ENCODE peak calls at places on chromosomes 5 and 9, in four cellular contexts. P, B, V and Y are unnamed samples.

GRCh38 chr9:69178583-69179011 is 4.5 kb downstream of the TJP2 start:
- DNase-seq in P (no peak), B (no peak), V (no peak), Y (no peak)

GRCh38 chr9:127218818-127219217 is 45.8 kb upstream of the GARNL3 start:
- DNase-seq in P (no peak), B (no peak), V (no peak), Y (no peak)

GRCh38 chr9:135241381-135242380 is 154.2 kb downstream of the OLFM1 start:
- DNase-seq in P (no peak), B (peak; percentile 8), V (no peak), Y (no peak)

GRCh38 chr9:85142461-85143401 is 473.2 kb downstream of the NTRK2 start:
- DNase-seq in P (no peak), B (no peak), V (no peak), Y (no peak)

GRCh38 chr5:85077581-85077980 is 692.9 kb upstream of the EDIL3 start:
- DNase-seq in P (no peak), B (no peak), V (no peak), Y (no peak)

GRCh38 chr5:35902032-35902681 is 36.3 kb downstream of the CAPSL start:
- DNase-seq in P (no peak), B (no peak), V (no peak), Y (no peak)

GRCh38 chr9:72133365-72134035 is 15.7 kb upstream of the GDA start:
- DNase-seq in P (no peak), B (no peak), V (no peak), Y (no peak)

GRCh38 chr5:73718762-73719161 is 92.8 kb downstream of the ARHGEF28 start:
- DNase-seq in P (no peak), B (no peak), V (no peak), Y (no peak)

GRCh38 chr9:108609227-108609894 is 246.4 kb downstream of the ACTL7B start:
- DNase-seq in P (no peak), B (no peak), V (no peak), Y (no peak)

GRCh38 chr5:35194636-35195471 is 35.4 kb downstream of the PRLR start:
- DNase-seq in P (no peak), B (no peak), V (no peak), Y (no peak)

GRCh38 chr9:75539558-75539957 is 350.9 kb upstream of the PCSK5 start:
- DNase-seq in P (no peak), B (no peak), V (no peak), Y (no peak)

GRCh38 chr5:79971156-79971555 is 19.9 kb downstream of the MTX3 start:
- DNase-seq in P (no peak), B (no peak), V (no peak), Y (no peak)

GRCh38 chr9:23621924-23622323 is 204.1 kb downstream of the ELAVL2 start:
- DNase-seq in P (no peak), B (no peak), V (no peak), Y (no peak)

GRCh38 chr5:137666109-137666850 is 69.6 kb downstream of the KLHL3 start:
- DNase-seq in P (no peak), B (peak; percentile 44), V (peak; percentile 3), Y (no peak)

GRCh38 chr5:2876183-2876582 is 124.7 kb upstream of the IRX2 start:
- DNase-seq in P (no peak), B (no peak), V (no peak), Y (no peak)

GRCh38 chr5:154756871-154757646 is 1.9 kb downstream of the LARP1 start:
- DNase-seq in P (no peak), B (peak; percentile 56), V (peak; percentile 43), Y (no peak)

GRCh38 chr9:99859395-99859980 is 37.8 kb downstream of the NR4A3 start:
- DNase-seq in P (peak; percentile 32), B (no peak), V (no peak), Y (no peak)

GRCh38 chr5:3324421-3325101 is 271.1 kb upstream of the IRX1 start:
- DNase-seq in P (no peak), B (no peak), V (no peak), Y (no peak)

GRCh38 chr9:70832487-70832886 is 288.9 kb downstream of the TRPM3 start:
- DNase-seq in P (no peak), B (no peak), V (no peak), Y (no peak)

GRCh38 chr5:91408710-91409109 is 25.6 kb upstream of the ARRDC3 start:
- DNase-seq in P (no peak), B (no peak), V (no peak), Y (no peak)

GRCh38 chr9:36357639-36358038 is 42.4 kb downstream of the RNF38 start:
- DNase-seq in P (no peak), B (no peak), V (no peak), Y (no peak)

GRCh38 chr5:89397096-89397495 is 514.1 kb upstream of the MEF2C start:
- DNase-seq in P (no peak), B (no peak), V (no peak), Y (no peak)

GRCh38 chr9:107290619-107291018 is 7.5 kb downstream of the RAD23B start:
- DNase-seq in P (no peak), B (no peak), V (no peak), Y (no peak)

GRCh38 chr5:5342784-5343183 is 79.7 kb upstream of the ICE1 start:
- DNase-seq in P (no peak), B (no peak), V (no peak), Y (no peak)

GRCh38 chr9:31445357-31445756 is 939.1 kb upstream of the ACO1 start:
- DNase-seq in P (no peak), B (no peak), V (no peak), Y (no peak)

GRCh38 chr5:126868961-126869451 is 92.1 kb downstream of the LMNB1 start:
- DNase-seq in P (no peak), B (no peak), V (no peak), Y (no peak)

GRCh38 chr5:83927140-83927733 is 206.6 kb upstream of the HAPLN1 start:
- DNase-seq in P (peak; percentile 70), B (peak; percentile 26), V (no peak), Y (no peak)

GRCh38 chr9:34403554-34404380 is 27.1 kb upstream of the MYORG start:
- DNase-seq in P (peak; percentile 65), B (peak; percentile 43), V (no peak), Y (no peak)

GRCh38 chr5:109900911-109901627 is 211.3 kb downstream of the MAN2A1 start:
- DNase-seq in P (no peak), B (no peak), V (no peak), Y (no peak)

GRCh38 chr9:13586726-13587392 is 307.4 kb upstream of the MPDZ start:
- DNase-seq in P (no peak), B (no peak), V (no peak), Y (no peak)

GRCh38 chr9:120965344-120966004 is 38.9 kb upstream of the TRAF1 start:
- DNase-seq in P (no peak), B (no peak), V (no peak), Y (no peak)

GRCh38 chr5:143401846-143402463 is 1.5 kb downstream of the NR3C1 start:
- DNase-seq in P (no peak), B (no peak), V (no peak), Y (no peak)

GRCh38 chr5:74391410-74391809 is 249.1 kb downstream of the ENC1 start:
- DNase-seq in P (no peak), B (no peak), V (no peak), Y (no peak)

GRCh38 chr5:1661311-1661710 is 137.6 kb upstream of the LPCAT1 start:
- DNase-seq in P (no peak), B (no peak), V (no peak), Y (no peak)

GRCh38 chr9:9341203-9341602 is 1271.6 kb downstream of the PTPRD start:
- DNase-seq in P (no peak), B (no peak), V (no peak), Y (no peak)

GRCh38 chr9:115604831-115605483 is 487.0 kb upstream of the TNC start:
- DNase-seq in P (no peak), B (no peak), V (no peak), Y (no peak)

GRCh38 chr9:133387680-133388079 is 11.5 kb downstream of the STKLD1 start:
- DNase-seq in P (no peak), B (no peak), V (no peak), Y (no peak)